ENCODE peak calls at places on chromosomes 11 and 22, in five cellular contexts. One of them, this sample, is unnamed.

GRCh38 chr22:23068096-23068831 is 2.1 kb upstream of the GNAZ start:
- DNase-seq in H9: peak; percentile 15
- DNase-seq in mesendoderm: no peak
- DNase-seq in neuronal stem cell: no peak
- DNase-seq in IMR-90: no peak
- DNase-seq in this sample: no peak

GRCh38 chr11:43952020-43952400 is 9.6 kb downstream of the C11orf96 start:
- DNase-seq in H9: no peak
- DNase-seq in mesendoderm: no peak
- DNase-seq in neuronal stem cell: no peak
- DNase-seq in IMR-90: no peak
- DNase-seq in this sample: no peak

GRCh38 chr11:63869686-63870085 is 30.8 kb downstream of the MARK2 start:
- DNase-seq in H9: no peak
- DNase-seq in mesendoderm: no peak
- DNase-seq in neuronal stem cell: no peak
- DNase-seq in IMR-90: no peak
- DNase-seq in this sample: no peak

GRCh38 chr11:35040221-35040942 is 98.6 kb upstream of the CD44 start:
- DNase-seq in H9: no peak
- DNase-seq in mesendoderm: no peak
- DNase-seq in neuronal stem cell: no peak
- DNase-seq in IMR-90: peak; percentile 69
- DNase-seq in this sample: peak; percentile 49

GRCh38 chr11:67270256-67271211 is 4.3 kb downstream of the GRK2 start:
- DNase-seq in H9: peak; percentile 70
- DNase-seq in mesendoderm: peak; percentile 92
- DNase-seq in neuronal stem cell: no peak
- DNase-seq in IMR-90: no peak
- DNase-seq in this sample: no peak

GRCh38 chr11:101049123-101049522 is 80.5 kb downstream of the PGR start:
- DNase-seq in H9: no peak
- DNase-seq in mesendoderm: peak; percentile 64
- DNase-seq in neuronal stem cell: no peak
- DNase-seq in IMR-90: no peak
- DNase-seq in this sample: peak; percentile 51

GRCh38 chr22:25172153-25172552 is 27.5 kb upstream of the CRYBB3 start:
- DNase-seq in H9: no peak
- DNase-seq in mesendoderm: peak; percentile 24
- DNase-seq in neuronal stem cell: no peak
- DNase-seq in IMR-90: no peak
- DNase-seq in this sample: no peak

GRCh38 chr11:75326439-75326810 is 25.0 kb downstream of the ARRB1 start:
- DNase-seq in H9: no peak
- DNase-seq in mesendoderm: no peak
- DNase-seq in neuronal stem cell: no peak
- DNase-seq in IMR-90: no peak
- DNase-seq in this sample: no peak

GRCh38 chr11:11036185-11037161 is 178.6 kb upstream of the ZBED5 start:
- DNase-seq in H9: peak; percentile 60
- DNase-seq in mesendoderm: peak; percentile 91
- DNase-seq in neuronal stem cell: peak; percentile 48
- DNase-seq in IMR-90: peak; percentile 66
- DNase-seq in this sample: peak; percentile 97

GRCh38 chr11:66579017-66579606 is 10.7 kb upstream of the CTSF start:
- DNase-seq in H9: peak; percentile 87
- DNase-seq in mesendoderm: peak; percentile 70
- DNase-seq in neuronal stem cell: peak; percentile 64
- DNase-seq in IMR-90: peak; percentile 77
- DNase-seq in this sample: peak; percentile 53

GRCh38 chr11:46363031-46363407 is 15.8 kb downstream of the DGKZ start:
- DNase-seq in H9: no peak
- DNase-seq in mesendoderm: peak; percentile 84
- DNase-seq in neuronal stem cell: no peak
- DNase-seq in IMR-90: peak; percentile 67
- DNase-seq in this sample: peak; percentile 27

GRCh38 chr22:19304547-19304946 is 13.0 kb upstream of the CLTCL1 start:
- DNase-seq in H9: no peak
- DNase-seq in mesendoderm: no peak
- DNase-seq in neuronal stem cell: no peak
- DNase-seq in IMR-90: no peak
- DNase-seq in this sample: no peak

GRCh38 chr11:46447544-46447943 is 56.0 kb upstream of the CHRM4 start:
- DNase-seq in H9: no peak
- DNase-seq in mesendoderm: no peak
- DNase-seq in neuronal stem cell: no peak
- DNase-seq in IMR-90: no peak
- DNase-seq in this sample: no peak

GRCh38 chr11:24348908-24349307 is 147.9 kb upstream of the LUZP2 start:
- DNase-seq in H9: no peak
- DNase-seq in mesendoderm: no peak
- DNase-seq in neuronal stem cell: no peak
- DNase-seq in IMR-90: no peak
- DNase-seq in this sample: no peak

GRCh38 chr22:38638734-38639133 is 17.5 kb downstream of the FAM227A start:
- DNase-seq in H9: no peak
- DNase-seq in mesendoderm: no peak
- DNase-seq in neuronal stem cell: no peak
- DNase-seq in IMR-90: peak; percentile 18
- DNase-seq in this sample: no peak

GRCh38 chr11:12110714-12111481 is 508 bp downstream of the MICAL2 start:
- DNase-seq in H9: peak; percentile 43
- DNase-seq in mesendoderm: no peak
- DNase-seq in neuronal stem cell: peak; percentile 21
- DNase-seq in IMR-90: no peak
- DNase-seq in this sample: no peak

GRCh38 chr11:36306888-36307287 is 10.8 kb downstream of the PRR5L start:
- DNase-seq in H9: no peak
- DNase-seq in mesendoderm: peak; percentile 61
- DNase-seq in neuronal stem cell: no peak
- DNase-seq in IMR-90: no peak
- DNase-seq in this sample: peak; percentile 13

GRCh38 chr11:126637800-126638175 is 282.3 kb downstream of the ST3GAL4 start:
- DNase-seq in H9: no peak
- DNase-seq in mesendoderm: peak; percentile 71
- DNase-seq in neuronal stem cell: no peak
- DNase-seq in IMR-90: peak; percentile 94
- DNase-seq in this sample: peak; percentile 86

GRCh38 chr11:70531281-70532065 is 133.1 kb downstream of the CTTN start:
- DNase-seq in H9: no peak
- DNase-seq in mesendoderm: no peak
- DNase-seq in neuronal stem cell: no peak
- DNase-seq in IMR-90: no peak
- DNase-seq in this sample: no peak

GRCh38 chr11:111696556-111696955 is 69.6 kb downstream of the PPP2R1B start:
- DNase-seq in H9: no peak
- DNase-seq in mesendoderm: no peak
- DNase-seq in neuronal stem cell: no peak
- DNase-seq in IMR-90: peak; percentile 80
- DNase-seq in this sample: no peak

GRCh38 chr22:26903030-26903856 is 245.9 kb downstream of the MIAT start:
- DNase-seq in H9: peak; percentile 56
- DNase-seq in mesendoderm: peak; percentile 63
- DNase-seq in neuronal stem cell: peak; percentile 47
- DNase-seq in IMR-90: no peak
- DNase-seq in this sample: no peak

GRCh38 chr11:66015936-66016792 is 4.4 kb downstream of the CST6 start:
- DNase-seq in H9: no peak
- DNase-seq in mesendoderm: no peak
- DNase-seq in neuronal stem cell: no peak
- DNase-seq in IMR-90: no peak
- DNase-seq in this sample: peak; percentile 70

GRCh38 chr11:78469905-78470304 is 52.3 kb upstream of the GAB2 start:
- DNase-seq in H9: no peak
- DNase-seq in mesendoderm: no peak
- DNase-seq in neuronal stem cell: no peak
- DNase-seq in IMR-90: no peak
- DNase-seq in this sample: no peak

GRCh38 chr11:121722431-121723256 is 269.9 kb upstream of the SORL1-AS1 start:
- DNase-seq in H9: peak; percentile 84
- DNase-seq in mesendoderm: peak; percentile 95
- DNase-seq in neuronal stem cell: peak; percentile 37
- DNase-seq in IMR-90: peak; percentile 89
- DNase-seq in this sample: no peak

GRCh38 chr11:64287676-64288352 is 2.2 kb downstream of the GPR137 start:
- DNase-seq in H9: no peak
- DNase-seq in mesendoderm: no peak
- DNase-seq in neuronal stem cell: no peak
- DNase-seq in IMR-90: no peak
- DNase-seq in this sample: no peak

GRCh38 chr11:86592047-86592564 is 80.3 kb downstream of the ME3 start:
- DNase-seq in H9: no peak
- DNase-seq in mesendoderm: peak; percentile 59
- DNase-seq in neuronal stem cell: no peak
- DNase-seq in IMR-90: peak; percentile 68
- DNase-seq in this sample: peak; percentile 58

GRCh38 chr11:77071077-77071476 is 4.3 kb downstream of the CAPN5 start:
- DNase-seq in H9: no peak
- DNase-seq in mesendoderm: no peak
- DNase-seq in neuronal stem cell: no peak
- DNase-seq in IMR-90: no peak
- DNase-seq in this sample: no peak

GRCh38 chr22:42608481-42609361 is 6.0 kb downstream of the POLDIP3 start:
- DNase-seq in H9: no peak
- DNase-seq in mesendoderm: peak; percentile 58
- DNase-seq in neuronal stem cell: peak; percentile 33
- DNase-seq in IMR-90: peak; percentile 76
- DNase-seq in this sample: peak; percentile 13

GRCh38 chr11:45651156-45651555 is 14.3 kb downstream of the CHST1 start:
- DNase-seq in H9: peak; percentile 11
- DNase-seq in mesendoderm: no peak
- DNase-seq in neuronal stem cell: no peak
- DNase-seq in IMR-90: no peak
- DNase-seq in this sample: no peak

GRCh38 chr22:48709453-48709852 is 1118.2 kb downstream of the BRD1 start:
- DNase-seq in H9: no peak
- DNase-seq in mesendoderm: no peak
- DNase-seq in neuronal stem cell: no peak
- DNase-seq in IMR-90: no peak
- DNase-seq in this sample: no peak
- H3K4ac ChIP-seq in H9: no peak overlapping the region
- H3K4ac ChIP-seq in mesendoderm: no peak overlapping the region
- H3K4ac ChIP-seq in neuronal stem cell: no peak overlapping the region
- H3K4ac ChIP-seq in IMR-90: no peak overlapping the region
- H3K4ac ChIP-seq in this sample: no peak overlapping the region

GRCh38 chr22:49269371-49269770 is 558.3 kb downstream of the BRD1 start:
- DNase-seq in H9: peak; percentile 79
- DNase-seq in mesendoderm: peak; percentile 57
- DNase-seq in neuronal stem cell: no peak
- DNase-seq in IMR-90: no peak
- DNase-seq in this sample: no peak

GRCh38 chr22:49271369-49271727 is 556.3 kb downstream of the BRD1 start:
- DNase-seq in H9: no peak
- DNase-seq in mesendoderm: no peak
- DNase-seq in neuronal stem cell: no peak
- DNase-seq in IMR-90: no peak
- DNase-seq in this sample: no peak

GRCh38 chr22:49269928-49270327 is 557.7 kb downstream of the BRD1 start:
- DNase-seq in H9: peak; percentile 59
- DNase-seq in mesendoderm: peak; percentile 4
- DNase-seq in neuronal stem cell: peak; percentile 15
- DNase-seq in IMR-90: no peak
- DNase-seq in this sample: no peak

GRCh38 chr22:49271831-49272230 is 555.8 kb downstream of the BRD1 start:
- DNase-seq in H9: no peak
- DNase-seq in mesendoderm: no peak
- DNase-seq in neuronal stem cell: no peak
- DNase-seq in IMR-90: no peak
- DNase-seq in this sample: no peak

DNA sequence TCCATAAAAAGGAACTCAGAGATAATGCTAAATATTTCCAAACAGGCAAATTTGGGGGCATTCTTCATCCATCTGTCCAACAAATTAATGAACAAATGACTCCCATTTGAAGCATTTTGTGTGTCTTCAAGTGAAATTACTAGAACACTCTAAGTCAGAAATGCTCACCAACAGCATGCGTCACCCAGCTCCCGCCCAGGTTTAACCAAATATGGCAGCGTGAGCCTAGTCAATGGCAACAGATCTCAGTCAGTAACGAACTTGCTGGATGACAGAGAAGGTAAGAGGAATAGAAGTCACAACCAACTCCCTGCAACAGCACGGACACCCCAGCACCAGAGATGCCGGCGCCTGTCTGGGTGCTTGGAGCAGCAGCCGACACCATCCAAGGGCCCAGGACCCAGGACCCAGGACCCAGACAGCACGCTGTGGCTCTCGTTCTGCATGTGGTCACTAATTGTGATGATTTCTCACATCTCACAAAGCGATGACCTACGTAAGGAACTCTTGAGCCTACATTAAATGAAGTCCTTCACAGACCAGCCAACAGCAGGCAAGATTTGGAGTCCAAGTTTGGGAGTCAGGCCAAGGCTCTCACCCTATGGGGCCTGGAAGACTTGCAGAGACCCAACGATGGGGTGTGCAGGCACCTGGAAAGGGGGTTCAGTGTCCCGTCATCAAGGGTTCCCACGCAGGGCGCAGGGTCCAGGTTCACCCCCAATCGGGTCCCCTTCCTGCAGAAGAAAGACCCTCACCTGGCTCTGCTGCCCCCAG is 556.9 kb downstream of the BRD1 start:
- DNase-seq in H9: no peak
- DNase-seq in mesendoderm: no peak
- DNase-seq in neuronal stem cell: no peak
- DNase-seq in IMR-90: no peak
- DNase-seq in this sample: no peak
- H3K4ac ChIP-seq in H9: no peak overlapping the region
- H3K4ac ChIP-seq in mesendoderm: no peak overlapping the region
- H3K4ac ChIP-seq in neuronal stem cell: no peak overlapping the region
- H3K4ac ChIP-seq in IMR-90: no peak overlapping the region
- H3K4ac ChIP-seq in this sample: no peak overlapping the region

GRCh38 chr22:50305658-50306566 is 1.5 kb downstream of the PLXNB2 start:
- DNase-seq in H9: no peak
- DNase-seq in mesendoderm: peak; percentile 53
- DNase-seq in neuronal stem cell: no peak
- DNase-seq in IMR-90: peak; percentile 95
- DNase-seq in this sample: peak; percentile 89
- H3K4ac ChIP-seq in H9: no peak overlapping the region
- H3K4ac ChIP-seq in mesendoderm: peak overlapping the region; percentile 21
- H3K4ac ChIP-seq in neuronal stem cell: no peak overlapping the region
- H3K4ac ChIP-seq in IMR-90: peak overlapping the region; percentile 99
- H3K4ac ChIP-seq in this sample: peak overlapping the region; percentile 66

GRCh38 chr11:19828382-19829108 is 115.9 kb downstream of the NAV2 start:
- DNase-seq in H9: no peak
- DNase-seq in mesendoderm: no peak
- DNase-seq in neuronal stem cell: no peak
- DNase-seq in IMR-90: no peak
- DNase-seq in this sample: no peak
- H3K4ac ChIP-seq in H9: no peak overlapping the region
- H3K4ac ChIP-seq in mesendoderm: no peak overlapping the region
- H3K4ac ChIP-seq in neuronal stem cell: no peak overlapping the region
- H3K4ac ChIP-seq in IMR-90: no peak overlapping the region
- H3K4ac ChIP-seq in this sample: no peak overlapping the region

This sample was measured in trophoblast cell.